ENCODE peak calls at places on chromosomes 7 and 10, in nine cellular contexts. One of them, this sample, is unnamed.

GRCh38 chr7:29807179-29807841 is 1.0 kb downstream of the WIPF3 start:
- DNase-seq in hepatocyte: peak; percentile 64
- DNase-seq in testis: peak; percentile 86
- DNase-seq in stomach: peak; percentile 69
- DNase-seq in sigmoid colon: no peak
- DNase-seq in endothelial cell of umbilical vein: no peak
- DNase-seq in brain microvascular endothelial cell: no peak
- DNase-seq in PC-9: peak; percentile 24
- DNase-seq in PC-3: peak; percentile 42
- DNase-seq in this sample: peak; percentile 49

GRCh38 chr7:114825423-114825951 is 96.4 kb upstream of the MDFIC start:
- DNase-seq in hepatocyte: no peak
- DNase-seq in testis: no peak
- DNase-seq in stomach: no peak
- DNase-seq in sigmoid colon: no peak
- DNase-seq in endothelial cell of umbilical vein: no peak
- DNase-seq in brain microvascular endothelial cell: no peak
- DNase-seq in PC-9: no peak
- DNase-seq in PC-3: no peak
- DNase-seq in this sample: no peak

GRCh38 chr7:95776561-95777185 is 4.3 kb downstream of the DYNC1I1 start:
- DNase-seq in hepatocyte: no peak
- DNase-seq in testis: no peak
- DNase-seq in stomach: no peak
- DNase-seq in sigmoid colon: no peak
- DNase-seq in endothelial cell of umbilical vein: no peak
- DNase-seq in brain microvascular endothelial cell: no peak
- DNase-seq in PC-9: no peak
- DNase-seq in PC-3: peak; percentile 87
- DNase-seq in this sample: no peak

GRCh38 chr7:137506031-137506430 is 162.5 kb upstream of the PTN start:
- DNase-seq in hepatocyte: no peak
- DNase-seq in testis: no peak
- DNase-seq in stomach: no peak
- DNase-seq in sigmoid colon: no peak
- DNase-seq in endothelial cell of umbilical vein: no peak
- DNase-seq in brain microvascular endothelial cell: no peak
- DNase-seq in PC-9: no peak
- DNase-seq in PC-3: no peak
- DNase-seq in this sample: no peak

GRCh38 chr10:122287584-122287983 is 16.5 kb downstream of the BTBD16 start:
- DNase-seq in hepatocyte: no peak
- DNase-seq in testis: no peak
- DNase-seq in stomach: no peak
- DNase-seq in sigmoid colon: peak; percentile 63
- DNase-seq in endothelial cell of umbilical vein: no peak
- DNase-seq in brain microvascular endothelial cell: no peak
- DNase-seq in PC-9: no peak
- DNase-seq in PC-3: no peak
- DNase-seq in this sample: no peak

GRCh38 chr7:128176696-128177095 is 64.4 kb upstream of the LEP start:
- DNase-seq in hepatocyte: no peak
- DNase-seq in testis: no peak
- DNase-seq in stomach: no peak
- DNase-seq in sigmoid colon: no peak
- DNase-seq in endothelial cell of umbilical vein: no peak
- DNase-seq in brain microvascular endothelial cell: peak; percentile 9
- DNase-seq in PC-9: peak; percentile 91
- DNase-seq in PC-3: peak; percentile 61
- DNase-seq in this sample: no peak

GRCh38 chr10:3702569-3702968 is 82.4 kb downstream of the KLF6 start:
- DNase-seq in hepatocyte: no peak
- DNase-seq in testis: no peak
- DNase-seq in stomach: no peak
- DNase-seq in sigmoid colon: no peak
- DNase-seq in endothelial cell of umbilical vein: no peak
- DNase-seq in brain microvascular endothelial cell: no peak
- DNase-seq in PC-9: no peak
- DNase-seq in PC-3: no peak
- DNase-seq in this sample: no peak

GRCh38 chr10:624312-624604 is 65.2 kb downstream of the DIP2C start:
- DNase-seq in hepatocyte: no peak
- DNase-seq in testis: no peak
- DNase-seq in stomach: no peak
- DNase-seq in sigmoid colon: no peak
- DNase-seq in endothelial cell of umbilical vein: no peak
- DNase-seq in brain microvascular endothelial cell: no peak
- DNase-seq in PC-9: no peak
- DNase-seq in PC-3: no peak
- DNase-seq in this sample: no peak

GRCh38 chr10:27826369-27826768 is 80.8 kb upstream of the MKX start:
- DNase-seq in hepatocyte: no peak
- DNase-seq in testis: no peak
- DNase-seq in stomach: no peak
- DNase-seq in sigmoid colon: no peak
- DNase-seq in endothelial cell of umbilical vein: no peak
- DNase-seq in brain microvascular endothelial cell: no peak
- DNase-seq in PC-9: no peak
- DNase-seq in PC-3: no peak
- DNase-seq in this sample: no peak

GRCh38 chr7:69115788-69116187 is 482.5 kb upstream of the AUTS2 start:
- DNase-seq in hepatocyte: no peak
- DNase-seq in testis: no peak
- DNase-seq in stomach: no peak
- DNase-seq in sigmoid colon: no peak
- DNase-seq in endothelial cell of umbilical vein: no peak
- DNase-seq in brain microvascular endothelial cell: no peak
- DNase-seq in PC-9: peak; percentile 73
- DNase-seq in PC-3: no peak
- DNase-seq in this sample: no peak

GRCh38 chr10:84334806-84335205 is 6.4 kb downstream of the CCSER2 start:
- DNase-seq in hepatocyte: no peak
- DNase-seq in testis: no peak
- DNase-seq in stomach: no peak
- DNase-seq in sigmoid colon: no peak
- DNase-seq in endothelial cell of umbilical vein: no peak
- DNase-seq in brain microvascular endothelial cell: no peak
- DNase-seq in PC-9: no peak
- DNase-seq in PC-3: no peak
- DNase-seq in this sample: no peak

GRCh38 chr10:27857616-27858015 is 112.0 kb upstream of the MKX start:
- DNase-seq in hepatocyte: no peak
- DNase-seq in testis: no peak
- DNase-seq in stomach: no peak
- DNase-seq in sigmoid colon: no peak
- DNase-seq in endothelial cell of umbilical vein: no peak
- DNase-seq in brain microvascular endothelial cell: no peak
- DNase-seq in PC-9: no peak
- DNase-seq in PC-3: no peak
- DNase-seq in this sample: no peak

GRCh38 chr7:157271991-157272324 is 64.8 kb upstream of the DNAJB6 start:
- DNase-seq in hepatocyte: peak; percentile 82
- DNase-seq in testis: peak; percentile 82
- DNase-seq in stomach: peak; percentile 76
- DNase-seq in sigmoid colon: peak; percentile 94
- DNase-seq in endothelial cell of umbilical vein: peak; percentile 79
- DNase-seq in brain microvascular endothelial cell: peak; percentile 99
- DNase-seq in PC-9: no peak
- DNase-seq in PC-3: peak; percentile 58
- DNase-seq in this sample: peak; percentile 93

GRCh38 chr7:84506151-84506550 is 311.6 kb upstream of the SEMA3A start:
- DNase-seq in hepatocyte: peak; percentile 26
- DNase-seq in testis: no peak
- DNase-seq in stomach: no peak
- DNase-seq in sigmoid colon: no peak
- DNase-seq in endothelial cell of umbilical vein: no peak
- DNase-seq in brain microvascular endothelial cell: no peak
- DNase-seq in PC-9: no peak
- DNase-seq in PC-3: peak; percentile 40
- DNase-seq in this sample: no peak

GRCh38 chr10:70758757-70759514 is 26.2 kb downstream of the TBATA start:
- DNase-seq in hepatocyte: peak; percentile 85
- DNase-seq in testis: peak; percentile 88
- DNase-seq in stomach: peak; percentile 74
- DNase-seq in sigmoid colon: peak; percentile 85
- DNase-seq in endothelial cell of umbilical vein: peak; percentile 52
- DNase-seq in brain microvascular endothelial cell: peak; percentile 69
- DNase-seq in PC-9: peak; percentile 51
- DNase-seq in PC-3: peak; percentile 97
- DNase-seq in this sample: peak; percentile 68

GRCh38 chr7:23422384-23422783 is 47.9 kb downstream of the IGF2BP3 start:
- DNase-seq in hepatocyte: no peak
- DNase-seq in testis: no peak
- DNase-seq in stomach: no peak
- DNase-seq in sigmoid colon: no peak
- DNase-seq in endothelial cell of umbilical vein: no peak
- DNase-seq in brain microvascular endothelial cell: no peak
- DNase-seq in PC-9: no peak
- DNase-seq in PC-3: no peak
- DNase-seq in this sample: no peak

GRCh38 chr7:71236488-71237179 is 104.7 kb downstream of the GALNT17 start:
- DNase-seq in hepatocyte: no peak
- DNase-seq in testis: peak; percentile 82
- DNase-seq in stomach: no peak
- DNase-seq in sigmoid colon: peak; percentile 70
- DNase-seq in endothelial cell of umbilical vein: no peak
- DNase-seq in brain microvascular endothelial cell: no peak
- DNase-seq in PC-9: no peak
- DNase-seq in PC-3: no peak
- DNase-seq in this sample: no peak

GRCh38 chr10:24518411-24518810 is 205.3 kb downstream of the ARHGAP21 start:
- DNase-seq in hepatocyte: peak; percentile 18
- DNase-seq in testis: no peak
- DNase-seq in stomach: no peak
- DNase-seq in sigmoid colon: no peak
- DNase-seq in endothelial cell of umbilical vein: no peak
- DNase-seq in brain microvascular endothelial cell: no peak
- DNase-seq in PC-9: no peak
- DNase-seq in PC-3: no peak
- DNase-seq in this sample: no peak

GRCh38 chr10:24518981-24519597 is 204.6 kb downstream of the ARHGAP21 start:
- DNase-seq in hepatocyte: peak; percentile 85
- DNase-seq in testis: peak; percentile 86
- DNase-seq in stomach: peak; percentile 61
- DNase-seq in sigmoid colon: peak; percentile 80
- DNase-seq in endothelial cell of umbilical vein: peak; percentile 50
- DNase-seq in brain microvascular endothelial cell: peak; percentile 57
- DNase-seq in PC-9: no peak
- DNase-seq in PC-3: peak; percentile 68
- DNase-seq in this sample: peak; percentile 70

GRCh38 chr10:24515481-24515880 is 208.2 kb downstream of the ARHGAP21 start:
- DNase-seq in hepatocyte: no peak
- DNase-seq in testis: no peak
- DNase-seq in stomach: no peak
- DNase-seq in sigmoid colon: no peak
- DNase-seq in endothelial cell of umbilical vein: no peak
- DNase-seq in brain microvascular endothelial cell: no peak
- DNase-seq in PC-9: no peak
- DNase-seq in PC-3: no peak
- DNase-seq in this sample: no peak

DNA sequence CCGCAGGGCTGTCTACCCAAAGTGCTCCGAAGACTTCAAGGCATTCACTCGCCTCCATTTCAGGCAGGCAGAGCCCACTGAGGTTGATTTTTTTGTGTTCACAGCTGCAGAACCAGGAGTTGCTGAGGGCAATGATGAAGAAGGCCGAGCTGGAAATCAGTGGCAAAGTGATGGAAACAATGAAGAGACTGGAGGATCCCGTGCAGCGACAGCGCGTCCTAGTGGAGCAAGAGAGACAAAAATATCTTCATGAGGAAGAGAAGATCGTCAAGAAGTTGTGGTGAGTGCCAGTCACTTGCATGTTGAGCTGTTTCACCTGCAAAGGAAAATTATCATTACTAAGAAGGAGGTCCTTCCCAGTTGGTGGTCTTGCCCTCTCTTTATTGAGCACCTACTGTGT is 210.5 kb downstream of the ARHGAP21 start:
- DNase-seq in hepatocyte: peak; percentile 26
- DNase-seq in testis: peak; percentile 41
- DNase-seq in stomach: no peak
- DNase-seq in sigmoid colon: no peak
- DNase-seq in endothelial cell of umbilical vein: no peak
- DNase-seq in brain microvascular endothelial cell: peak; percentile 15
- DNase-seq in PC-9: no peak
- DNase-seq in PC-3: peak; percentile 36
- DNase-seq in this sample: no peak
- H3K36me3 ChIP-seq in hepatocyte: no peaks in the 10 kb centered on the region
- H3K36me3 ChIP-seq in testis: no peaks in the 10 kb centered on the region
- H3K36me3 ChIP-seq in stomach: no peaks in the 10 kb centered on the region
- H3K36me3 ChIP-seq in sigmoid colon: no peaks in the 10 kb centered on the region
- H3K36me3 ChIP-seq in endothelial cell of umbilical vein: no peaks in the 10 kb centered on the region
- H3K36me3 ChIP-seq in brain microvascular endothelial cell: peaks cover 4% of the 10 kb centered on the region
- H3K36me3 ChIP-seq in PC-9: no peaks in the 10 kb centered on the region
- H3K36me3 ChIP-seq in PC-3: no peaks in the 10 kb centered on the region
- H3K36me3 ChIP-seq in this sample: no peaks in the 10 kb centered on the region

DNA sequence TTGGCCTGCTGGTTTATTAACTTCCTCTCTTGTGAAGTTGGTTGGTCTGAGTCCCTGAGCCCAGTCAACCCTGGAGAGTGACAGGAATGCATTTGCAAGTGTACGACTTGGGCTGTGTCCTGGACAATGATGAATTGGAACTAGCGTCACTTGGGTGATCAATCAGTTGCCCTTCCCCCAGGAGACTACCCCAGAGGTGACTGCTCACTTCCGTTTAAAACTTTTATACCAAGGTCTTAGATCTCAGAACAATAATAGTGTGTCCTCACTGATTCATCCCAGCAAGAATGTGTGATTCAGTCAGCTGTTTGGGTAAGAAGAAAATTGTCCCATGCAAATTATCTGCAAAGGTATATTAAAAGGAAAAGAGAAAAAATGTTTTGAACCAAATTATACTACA is 102.9 kb upstream of the ARMC3 start:
- DNase-seq in hepatocyte: no peak
- DNase-seq in testis: no peak
- DNase-seq in stomach: no peak
- DNase-seq in sigmoid colon: no peak
- DNase-seq in endothelial cell of umbilical vein: peak; percentile 47
- DNase-seq in brain microvascular endothelial cell: peak; percentile 63
- DNase-seq in PC-9: peak; percentile 46
- DNase-seq in PC-3: peak; percentile 81
- DNase-seq in this sample: no peak
- H3K4me3 ChIP-seq in hepatocyte: no peak overlapping the region
- H3K4me3 ChIP-seq in testis: no peak overlapping the region
- H3K4me3 ChIP-seq in stomach: no peak overlapping the region
- H3K4me3 ChIP-seq in sigmoid colon: no peak overlapping the region
- H3K4me3 ChIP-seq in endothelial cell of umbilical vein: no peak overlapping the region
- H3K4me3 ChIP-seq in brain microvascular endothelial cell: no peak overlapping the region
- H3K4me3 ChIP-seq in PC-9: no peak overlapping the region
- H3K4me3 ChIP-seq in PC-3: peak overlapping the region; percentile 17
- H3K4me3 ChIP-seq in this sample: no peak overlapping the region

GRCh38 chr7:110204527-110204926 is 886.4 kb upstream of the LRRN3 start:
- DNase-seq in hepatocyte: peak; percentile 32
- DNase-seq in testis: peak; percentile 39
- DNase-seq in stomach: no peak
- DNase-seq in sigmoid colon: no peak
- DNase-seq in endothelial cell of umbilical vein: no peak
- DNase-seq in brain microvascular endothelial cell: peak; percentile 22
- DNase-seq in PC-9: no peak
- DNase-seq in PC-3: peak; percentile 39
- DNase-seq in this sample: no peak
- TF ChIP-seq CTCF in hepatocyte: peak; percentile 23
- TF ChIP-seq CTCF in testis: no peak
- TF ChIP-seq CTCF in stomach: no peak
- TF ChIP-seq CTCF in sigmoid colon: no peak
- TF ChIP-seq CTCF in endothelial cell of umbilical vein: no peak
- TF ChIP-seq CTCF in brain microvascular endothelial cell: peak; percentile 64
- TF ChIP-seq CTCF in PC-9: peak; percentile 21
- TF ChIP-seq CTCF in PC-3: peak; percentile 47
- TF ChIP-seq CTCF in this sample: no peak

GRCh38 chr10:106473129-106473528 is 691.4 kb downstream of the SORCS1 start:
- DNase-seq in hepatocyte: no peak
- DNase-seq in testis: no peak
- DNase-seq in stomach: no peak
- DNase-seq in sigmoid colon: no peak
- DNase-seq in endothelial cell of umbilical vein: no peak
- DNase-seq in brain microvascular endothelial cell: no peak
- DNase-seq in PC-9: no peak
- DNase-seq in PC-3: peak; percentile 57
- DNase-seq in this sample: no peak
- H3K36me3 ChIP-seq in hepatocyte: no peaks in the 10 kb centered on the region
- H3K36me3 ChIP-seq in testis: no peaks in the 10 kb centered on the region
- H3K36me3 ChIP-seq in stomach: no peaks in the 10 kb centered on the region
- H3K36me3 ChIP-seq in sigmoid colon: no peaks in the 10 kb centered on the region
- H3K36me3 ChIP-seq in endothelial cell of umbilical vein: no peaks in the 10 kb centered on the region
- H3K36me3 ChIP-seq in brain microvascular endothelial cell: no peaks in the 10 kb centered on the region
- H3K36me3 ChIP-seq in PC-9: no peaks in the 10 kb centered on the region
- H3K36me3 ChIP-seq in PC-3: no peaks in the 10 kb centered on the region
- H3K36me3 ChIP-seq in this sample: no peaks in the 10 kb centered on the region